ENCODE peak calls at places on chromosomes 13 and 19, in five cellular contexts. G is K562, P is GM12878, W is SK-N-SH, E is HepG2. O is an unnamed sample.
A peak's percentile ranks its signal among the peaks of the same experiment; 100 is the strongest.

GRCh38 chr19:13006431-13007281 is 11.4 kb downstream of the NFIX start:
- DNase-seq in P (no peak), G (no peak), W (peak; percentile 27), E (no peak), O (no peak)

GRCh38 chr13:37715606-37716015 is 117.0 kb upstream of the POSTN start:
- DNase-seq in G (no peak), E (no peak), P (no peak), W (no peak), O (no peak)

GRCh38 chr19:28949535-28949934 is 263.4 kb downstream of the UQCRFS1 start:
- DNase-seq in G (no peak), W (no peak), P (no peak), E (no peak), O (no peak)

GRCh38 chr13:108917581-108917980 is 288.2 kb downstream of the MYO16 start:
- DNase-seq in E (no peak), W (no peak), P (no peak), G (no peak), O (no peak)

GRCh38 chr13:40087021-40088002 is 431.9 kb downstream of the COG6 start:
- DNase-seq in E (peak; percentile 56), P (no peak), W (no peak), G (no peak), O (no peak)

GRCh38 chr19:29680447-29680846 is 15.2 kb downstream of the PLEKHF1 start:
- DNase-seq in W (no peak), G (no peak), E (no peak), P (no peak), O (peak; percentile 43)

GRCh38 chr19:57465680-57466381 is 8.9 kb upstream of the VN1R1 start:
- DNase-seq in E (peak; percentile 57), P (peak; percentile 12), W (peak; percentile 48), G (peak; percentile 27), O (peak; percentile 63)

GRCh38 chr13:76969488-76970365 is 21.4 kb downstream of the ACOD1 start:
- DNase-seq in E (no peak), W (no peak), P (no peak), G (no peak), O (no peak)

GRCh38 chr19:3098515-3099346 is 4.6 kb downstream of the GNA11 start:
- DNase-seq in E (no peak), P (no peak), G (no peak), W (no peak), O (no peak)

GRCh38 chr13:110382229-110382628 is 75.1 kb downstream of the COL4A2 start:
- DNase-seq in W (no peak), G (no peak), P (no peak), E (no peak), O (no peak)

GRCh38 chr13:107743983-107744382 is 471.4 kb downstream of the LIG4 start:
- DNase-seq in W (no peak), P (no peak), G (no peak), E (no peak), O (no peak)

GRCh38 chr19:16070366-16070990 is 5.8 kb upstream of the TPM4 start:
- DNase-seq in G (peak; percentile 57), E (peak; percentile 84), W (no peak), P (no peak), O (peak; percentile 82)

GRCh38 chr19:39949026-39949747 is 14.8 kb upstream of the FCGBP start:
- DNase-seq in E (no peak), G (no peak), W (no peak), P (no peak), O (no peak)

GRCh38 chr19:4414144-4414799 is 11.8 kb downstream of the CHAF1A start:
- DNase-seq in P (no peak), E (no peak), W (no peak), G (no peak), O (no peak)

GRCh38 chr13:99898421-99898820 is 73.1 kb downstream of the ZIC5 start:
- DNase-seq in W (no peak), G (no peak), E (no peak), P (no peak), O (no peak)

GRCh38 chr19:34341935-34342680 is 22.9 kb upstream of the GPI start:
- DNase-seq in E (no peak), W (no peak), P (no peak), G (no peak), O (no peak)

GRCh38 chr19:19098084-19098702 is 34.4 kb downstream of the SLC25A42 start:
- DNase-seq in G (no peak), P (no peak), W (no peak), E (peak; percentile 23), O (no peak)

GRCh38 chr19:1360818-1361461 is 22.8 kb upstream of the NDUFS7 start:
- DNase-seq in E (no peak), G (no peak), P (no peak), W (peak; percentile 97), O (peak; percentile 64)

GRCh38 chr19:11736696-11737095 is 2.0 kb downstream of the ZNF823 start:
- DNase-seq in P (peak; percentile 40), W (peak; percentile 21), G (peak; percentile 76), E (no peak), O (peak; percentile 53)

GRCh38 chr13:41291246-41291645 is 19.8 kb upstream of the NAA16 start:
- DNase-seq in W (no peak), G (no peak), E (no peak), P (no peak), O (no peak)

GRCh38 chr13:40776232-40776631 is 5.2 kb upstream of the MRPS31 start:
- DNase-seq in P (no peak), W (no peak), G (no peak), E (no peak), O (no peak)

GRCh38 chr13:61286148-61286745 is 129.4 kb downstream of the PCDH20 start:
- DNase-seq in G (peak; percentile 4), E (peak; percentile 2), P (no peak), W (peak; percentile 4), O (peak; percentile 30)

GRCh38 chr13:19959141-19959830 is 759 bp downstream of the ZMYM2 start:
- DNase-seq in E (peak; percentile 27), W (peak; percentile 62), P (no peak), G (peak; percentile 30), O (peak; percentile 69)

GRCh38 chr19:32041681-32042292 is 303.6 kb upstream of the ZNF507 start:
- DNase-seq in G (peak; percentile 47), P (no peak), W (peak; percentile 72), E (peak; percentile 16), O (peak; percentile 1)

GRCh38 chr13:108227651-108228272 is 9.6 kb downstream of the ABHD13 start:
- DNase-seq in W (peak; percentile 22), P (no peak), E (peak; percentile 21), G (peak; percentile 14), O (peak; percentile 51)

GRCh38 chr19:18717601-18718000 is 34.1 kb downstream of the CRTC1 start:
- DNase-seq in P (no peak), G (no peak), W (no peak), E (no peak), O (no peak)

GRCh38 chr19:17846146-17846545 is 1.6 kb downstream of the JAK3 start:
- DNase-seq in P (peak; percentile 19), W (no peak), G (no peak), E (no peak), O (no peak)

GRCh38 chr13:42478531-42479156 is 95.3 kb upstream of the TNFSF11 start:
- DNase-seq in E (no peak), G (no peak), P (no peak), W (peak; percentile 11), O (no peak)

GRCh38 chr19:56566904-56567273 is 379 bp upstream of the ZNF470 start:
- DNase-seq in W (peak; percentile 68), E (no peak), P (no peak), G (no peak), O (peak; percentile 65)

GRCh38 chr13:41061914-41062837 is 867 bp downstream of the WBP4 start:
- DNase-seq in W (no peak), P (no peak), E (no peak), G (peak; percentile 52), O (peak; percentile 58)

DNA sequence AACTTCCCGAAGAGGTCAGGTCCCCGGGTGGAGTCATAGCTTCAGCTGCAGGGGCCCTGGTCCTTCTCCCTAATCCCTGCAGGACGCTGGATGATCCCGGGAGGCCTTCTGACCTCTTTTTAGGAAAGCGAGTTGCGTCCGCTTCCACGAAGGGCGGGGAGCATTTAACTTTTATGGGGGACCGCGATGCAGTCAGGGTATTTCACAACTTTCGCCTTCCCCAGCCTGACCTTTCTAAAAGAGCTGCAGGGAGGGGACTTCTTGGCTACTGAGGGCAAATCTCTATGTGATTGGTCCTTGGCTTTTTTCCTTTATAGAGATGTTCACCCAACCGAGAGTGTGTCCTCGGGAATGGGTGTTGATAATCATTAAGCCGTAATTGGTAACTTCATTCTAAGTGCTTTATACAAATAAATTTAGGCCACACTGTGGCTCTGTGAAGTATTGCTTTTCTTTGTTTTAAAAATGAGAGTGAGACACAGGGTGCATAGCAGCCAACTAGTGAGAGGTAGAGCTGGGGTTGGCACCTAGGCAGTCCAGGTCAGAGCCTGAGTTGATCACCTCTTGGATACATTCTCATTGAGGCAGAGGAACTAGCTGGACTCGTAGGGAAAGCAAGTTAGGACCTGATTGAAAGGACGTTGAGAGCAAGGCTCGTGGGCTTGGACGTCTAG is 841 bp downstream of the ZNF230 start:
- DNase-seq in W (no peak), G (peak; percentile 18), E (peak; percentile 8), P (no peak), O (peak; percentile 29)
- H3K27ac ChIP-seq in W (peak overlapping the region; percentile 74), G (peak overlapping the region; percentile 60), E (peak overlapping the region; percentile 60), P (peak overlapping the region; percentile 92), O (peak overlapping the region; percentile 72)

GRCh38 chr19:7229735-7230134 is 64.5 kb downstream of the INSR start:
- DNase-seq in G (no peak), E (no peak), P (no peak), W (no peak), O (no peak)
- TF ChIP-seq GABPA in G (no peak), E (no peak), P (no peak), W (no peak), O (no peak)

DNA sequence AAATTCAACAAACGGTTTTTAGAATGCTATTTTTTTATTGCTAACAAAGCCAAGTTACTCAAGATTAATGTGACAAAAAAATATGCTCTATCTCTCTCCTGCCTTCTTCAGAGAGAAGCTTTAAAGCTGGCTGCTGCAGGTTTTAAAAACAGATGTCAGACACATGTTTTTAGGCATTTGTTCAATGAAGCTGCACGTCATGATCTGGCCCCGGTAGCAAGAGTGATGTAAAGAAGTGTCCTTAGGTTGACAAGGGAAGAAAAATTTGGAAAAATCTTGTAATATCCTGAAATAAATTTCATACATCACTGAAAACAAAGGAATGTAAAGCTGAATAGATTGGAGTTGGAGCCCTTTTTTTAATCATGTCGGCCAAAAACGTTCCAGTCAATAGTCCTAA is 531.4 kb upstream of the NBEA start:
- DNase-seq in G (no peak), E (no peak), P (no peak), W (no peak), O (no peak)
- TF ChIP-seq REST in G (no peak), E (no peak), P (no peak), W (no peak), O (no peak)

DNA sequence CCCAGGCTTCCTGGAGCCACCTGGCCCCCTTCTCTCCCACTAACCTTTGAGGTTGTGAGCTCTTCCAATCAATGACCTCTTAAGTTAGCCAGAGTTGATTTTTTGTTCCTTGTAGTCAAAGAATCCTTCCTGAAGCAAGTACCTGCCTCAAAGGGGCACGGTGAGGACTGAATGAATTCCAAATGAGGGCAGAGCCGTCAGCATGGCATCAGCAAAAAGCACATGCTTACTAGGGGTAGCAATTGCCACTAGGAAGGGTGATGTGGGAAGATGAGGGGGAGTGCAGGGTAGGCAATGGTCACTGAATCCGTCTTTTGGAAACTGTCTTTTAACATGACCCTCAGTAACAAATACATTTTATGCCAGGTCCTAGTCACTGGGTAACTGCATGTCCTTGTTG is 15.6 kb upstream of the DHRS12 start:
- DNase-seq in P (no peak), G (no peak), E (no peak), W (no peak), O (no peak)
- H3K27ac ChIP-seq in P (no peak overlapping the region), G (no peak overlapping the region), E (no peak overlapping the region), W (no peak overlapping the region), O (no peak overlapping the region)